ENCODE peak calls at places on chromosomes 6 and 20, in six cellular contexts. I is kidney, J is AG10803, G is bronchial epithelial cell, H is GM06990, U is thoracic aorta. V is an unnamed sample.

GRCh38 chr20:53021934-53022333 is 49.8 kb downstream of the TSHZ2 start:
- DNase-seq in G (peak; percentile 51), I (no peak), J (no peak), U (no peak), H (no peak), V (no peak)

GRCh38 chr6:79630883-79631799 is at the start of gene SH3BGRL2:
- DNase-seq in H (peak; percentile 41), U (no peak), J (peak; percentile 21), I (peak; percentile 90), G (peak; percentile 39), V (no peak)

GRCh38 chr6:4853782-4854511 is 77.7 kb downstream of the CDYL start:
- DNase-seq in U (no peak), I (no peak), G (peak; percentile 76), H (no peak), J (no peak), V (no peak)

GRCh38 chr6:42338573-42339218 is 113.0 kb downstream of the TRERF1 start:
- DNase-seq in J (peak; percentile 99), G (peak; percentile 98), H (no peak), U (no peak), I (no peak), V (no peak)

GRCh38 chr6:167094820-167095637 is 27.9 kb upstream of the CCR6 start:
- DNase-seq in I (no peak), J (no peak), U (no peak), G (no peak), H (peak; percentile 76), V (no peak)

GRCh38 chr20:47020231-47020630 is 125.6 kb downstream of the EYA2 start:
- DNase-seq in H (no peak), G (no peak), I (no peak), U (no peak), J (peak; percentile 2), V (no peak)

GRCh38 chr6:12849420-12850200 is 133.0 kb downstream of the PHACTR1 start:
- DNase-seq in H (no peak), J (peak; percentile 14), I (no peak), U (no peak), G (peak; percentile 44), V (no peak)

GRCh38 chr20:51750037-51750769 is 18.0 kb downstream of the ATP9A start:
- DNase-seq in U (peak; percentile 80), I (peak; percentile 93), G (peak; percentile 98), J (peak; percentile 94), H (no peak), V (no peak)

GRCh38 chr6:156731436-156731835 is 45.7 kb upstream of the ARID1B start:
- DNase-seq in I (no peak), G (peak; percentile 74), H (no peak), J (peak; percentile 39), U (no peak), V (no peak)

GRCh38 chr6:77123527-77123926 is 339.8 kb downstream of the HTR1B start:
- DNase-seq in H (no peak), G (peak; percentile 8), U (no peak), J (no peak), I (no peak), V (no peak)

GRCh38 chr6:97215157-97215769 is 67.8 kb downstream of the MMS22L start:
- DNase-seq in J (peak; percentile 78), H (no peak), G (peak; percentile 50), I (no peak), U (no peak), V (no peak)

GRCh38 chr6:7311920-7312615 is 931 bp downstream of the SSR1 start:
- DNase-seq in G (peak; percentile 27), H (no peak), U (no peak), I (no peak), J (peak; percentile 47), V (no peak)

GRCh38 chr6:53615633-53616449 is 49.7 kb downstream of the KLHL31 start:
- DNase-seq in J (peak; percentile 33), G (peak; percentile 100), I (no peak), H (no peak), U (no peak), V (no peak)

GRCh38 chr6:7440476-7440875 is 50.9 kb downstream of the RIOK1 start:
- DNase-seq in H (no peak), J (peak; percentile 61), I (no peak), U (no peak), G (no peak), V (no peak)

GRCh38 chr6:107064579-107065065 is 36.6 kb downstream of the MTRES1 start:
- DNase-seq in J (peak; percentile 72), I (no peak), G (no peak), H (no peak), U (no peak), V (no peak)

GRCh38 chr6:63635563-63636515 is at the start of gene PHF3:
- DNase-seq in U (peak; percentile 44), I (peak; percentile 97), H (peak; percentile 96), J (peak; percentile 83), G (peak; percentile 73), V (peak; percentile 85)

GRCh38 chr20:1509237-1509636 is 18.0 kb upstream of the SIRPB2 start:
- DNase-seq in U (no peak), J (peak; percentile 46), I (no peak), G (peak; percentile 34), H (no peak), V (no peak)

GRCh38 chr20:5863040-5863811 is 87.1 kb downstream of the TRMT6 start:
- DNase-seq in U (no peak), I (peak; percentile 55), G (peak; percentile 87), J (peak; percentile 64), H (no peak), V (no peak)

GRCh38 chr20:62710886-62711702 is 2.5 kb downstream of the NTSR1 start:
- DNase-seq in U (no peak), J (no peak), G (peak; percentile 7), I (peak; percentile 58), H (no peak), V (no peak)

GRCh38 chr6:43840490-43841218 is 70.6 kb downstream of the VEGFA start:
- DNase-seq in H (no peak), J (peak; percentile 60), I (no peak), U (no peak), G (no peak), V (no peak)

GRCh38 chr6:24401458-24401857 is 1.3 kb upstream of the MRS2 start:
- DNase-seq in I (no peak), H (no peak), U (no peak), G (no peak), J (no peak), V (no peak)

GRCh38 chr20:41234546-41234945 is 83.0 kb downstream of the ZHX3 start:
- DNase-seq in G (no peak), J (no peak), U (no peak), I (no peak), H (no peak), V (no peak)

GRCh38 chr6:12348530-12349511 is 58.7 kb downstream of the EDN1 start:
- DNase-seq in H (no peak), G (peak; percentile 96), I (no peak), J (peak; percentile 77), U (no peak), V (no peak)

DNA sequence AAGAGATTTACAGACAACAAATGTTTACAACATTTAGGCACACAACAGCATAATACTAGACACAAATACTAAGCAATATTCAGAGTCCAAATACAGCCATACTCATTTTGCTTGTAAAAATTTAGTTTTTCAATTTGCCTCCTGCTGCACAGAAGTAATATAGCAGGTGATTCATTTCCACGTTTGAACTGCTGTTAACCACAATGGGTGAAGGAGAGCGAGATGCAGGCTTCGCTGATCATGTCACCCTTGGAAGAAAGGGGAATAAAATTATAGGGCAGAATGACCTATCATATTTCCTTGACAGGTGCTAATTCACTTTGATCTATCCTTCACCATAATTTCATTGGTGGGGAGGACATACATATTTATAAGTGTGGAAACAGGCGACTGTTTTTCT is 643.8 kb upstream of the AGPAT4 start:
- DNase-seq in H (no peak), U (no peak), G (no peak), J (no peak), I (no peak), V (no peak)
- TF ChIP-seq CTCF in H (no peak), U (no peak), G (no peak), J (no peak), I (no peak), V (no peak)

GRCh38 chr6:93036835-93037234 is 382.5 kb downstream of the EPHA7 start:
- DNase-seq in U (no peak), H (no peak), J (no peak), I (no peak), G (peak; percentile 29), V (no peak)
- TF ChIP-seq CTCF in U (no peak), H (peak; percentile 19), J (no peak), I (peak; percentile 29), G (peak; percentile 21), V (no peak)

DNA sequence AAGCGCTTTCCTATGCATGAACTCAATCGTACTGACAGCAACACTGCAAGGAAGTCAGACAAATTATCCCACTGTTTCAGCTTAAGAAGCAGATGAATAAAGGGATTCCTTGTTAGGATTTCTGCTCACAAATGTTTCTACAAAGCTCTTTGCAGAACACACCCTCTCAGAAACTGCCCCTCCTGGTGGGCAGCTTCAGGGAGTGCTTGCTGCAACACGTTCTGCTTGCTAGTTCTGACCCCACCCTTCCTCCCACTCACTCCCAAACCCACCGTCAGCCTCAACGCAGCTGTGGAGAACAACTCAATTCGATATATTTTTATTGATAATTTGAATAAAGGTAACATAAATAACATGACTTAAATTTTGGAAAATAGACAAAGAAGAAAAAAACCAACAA is 250.8 kb upstream of the PRDM1 start:
- DNase-seq in U (no peak), H (no peak), J (peak; percentile 22), G (peak; percentile 78), I (no peak), V (no peak)
- TF ChIP-seq CTCF in U (no peak), H (peak; percentile 51), J (peak; percentile 33), G (peak; percentile 59), I (no peak), V (peak; percentile 14)

DNA sequence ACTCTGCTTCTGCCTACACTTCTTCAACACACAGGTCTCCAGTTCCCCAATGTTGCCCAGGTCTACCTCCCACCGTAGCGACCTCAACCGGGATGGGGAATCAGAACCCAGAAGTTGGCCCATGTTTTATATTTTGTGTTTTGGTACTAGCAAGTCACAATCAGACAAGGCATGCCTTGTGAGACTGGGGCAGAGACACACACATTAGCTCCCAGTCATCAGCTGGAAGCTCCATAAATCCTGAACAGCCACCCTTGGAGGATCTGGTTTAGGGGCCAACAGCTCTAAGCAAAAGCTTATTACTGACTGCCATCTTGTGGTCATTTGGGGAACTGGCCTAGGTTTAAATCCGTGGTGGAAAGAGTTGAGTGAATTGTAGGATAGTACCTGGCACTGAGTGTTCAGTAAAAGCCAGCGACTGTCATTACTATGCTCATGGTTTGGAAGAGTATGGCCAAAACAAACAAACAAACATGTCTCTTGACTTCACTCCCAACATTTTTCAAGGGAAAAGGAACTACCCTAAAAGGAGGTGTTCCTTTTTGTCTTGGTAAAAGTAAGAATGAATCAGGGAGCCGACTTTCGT is 40.5 kb downstream of the PIM1 start:
- DNase-seq in G (peak; percentile 68), U (peak; percentile 47), I (no peak), J (peak; percentile 80), H (no peak), V (peak; percentile 57)
- TF ChIP-seq CTCF in G (peak; percentile 84), U (peak; percentile 94), I (peak; percentile 95), J (peak; percentile 98), H (peak; percentile 83), V (peak; percentile 89)

GRCh38 chr6:30610065-30610464 is 7.0 kb downstream of the PPP1R10 start:
- DNase-seq in J (no peak), G (no peak), I (no peak), H (no peak), U (no peak), V (no peak)
- TF ChIP-seq CTCF in J (no peak), G (no peak), I (no peak), H (no peak), U (no peak), V (no peak)